ENCODE peak calls at places on chromosomes 16 and 17, in seven cellular contexts. U, J, S, V, W, P and G are unnamed samples.

GRCh38 chr16:85888405-85889331 is 10.3 kb upstream of the IRF8 start:
- DNase-seq in U (no peak), J (no peak), S (no peak), V (no peak), W (peak; percentile 34), P (peak; percentile 65), G (no peak)

GRCh38 chr16:62077998-62078397 is 41.8 kb upstream of the CDH8 start:
- DNase-seq in U (no peak), J (no peak), S (peak; percentile 3), V (no peak), W (no peak), P (no peak), G (no peak)

GRCh38 chr17:47193931-47194481 is 4.9 kb upstream of the CDC27 start:
- DNase-seq in U (no peak), J (no peak), S (no peak), V (no peak), W (no peak), P (no peak), G (no peak)

GRCh38 chr17:50619489-50619888 is 15.2 kb upstream of the ABCC3 start:
- DNase-seq in U (no peak), J (no peak), S (no peak), V (no peak), W (no peak), P (no peak), G (no peak)

GRCh38 chr17:62595484-62595883 is 32.0 kb upstream of the MRC2 start:
- DNase-seq in U (no peak), J (no peak), S (no peak), V (no peak), W (no peak), P (no peak), G (no peak)

GRCh38 chr16:10675861-10676260 is 18.9 kb downstream of the TEKT5 start:
- DNase-seq in U (no peak), J (no peak), S (no peak), V (no peak), W (no peak), P (no peak), G (no peak)

GRCh38 chr17:71899317-71899716 is 221.5 kb upstream of the SOX9 start:
- DNase-seq in U (no peak), J (no peak), S (no peak), V (no peak), W (no peak), P (peak; percentile 59), G (no peak)

GRCh38 chr16:10206215-10206614 is 24.0 kb upstream of the GRIN2A start:
- DNase-seq in U (no peak), J (no peak), S (no peak), V (no peak), W (no peak), P (no peak), G (no peak)

GRCh38 chr16:2959206-2959605 is 4.9 kb upstream of the KREMEN2 start:
- DNase-seq in U (no peak), J (no peak), S (no peak), V (no peak), W (no peak), P (no peak), G (no peak)

GRCh38 chr17:80034977-80035686 is 540 bp downstream of the TBC1D16 start:
- DNase-seq in U (no peak), J (peak; percentile 17), S (peak; percentile 41), V (peak; percentile 53), W (no peak), P (peak; percentile 43), G (peak; percentile 66)

DNA sequence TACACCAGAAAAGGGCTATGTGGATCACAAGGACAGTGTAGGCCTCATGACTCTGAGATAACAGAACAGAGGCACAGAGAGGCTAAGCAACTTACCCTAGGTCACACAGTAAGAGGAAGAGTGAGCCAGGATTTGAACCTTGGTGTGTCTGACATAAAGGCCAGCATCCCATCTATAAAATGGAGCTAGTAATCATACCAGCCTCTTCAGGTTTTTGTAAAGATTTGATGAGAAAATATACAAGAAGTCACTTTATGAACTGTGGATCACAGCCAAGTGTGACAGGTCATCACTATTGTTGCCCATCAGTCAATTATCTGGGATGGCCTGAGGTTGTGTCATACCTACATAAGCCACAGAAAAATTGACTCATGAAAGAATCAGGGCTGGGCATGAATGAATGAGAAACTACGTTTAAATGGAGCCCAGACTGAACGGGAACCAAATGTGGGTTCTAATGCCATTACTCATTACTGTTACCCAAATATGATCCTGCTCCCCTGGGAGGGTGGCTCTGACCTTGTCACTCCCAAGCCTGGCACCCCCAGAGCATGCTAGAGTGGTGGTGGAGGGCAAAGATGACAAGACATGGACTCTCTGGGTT is 21.0 kb downstream of the FBXO39 start:
- DNase-seq in U (no peak), J (no peak), S (no peak), V (no peak), W (no peak), P (no peak), G (no peak)
- H3K27ac ChIP-seq in U (no peak overlapping the region), J (peak overlapping the region; percentile 30), S (no peak overlapping the region), V (no peak overlapping the region), W (no peak overlapping the region), P (no peak overlapping the region), G (no peak overlapping the region)

GRCh38 chr17:48553837-48554236 is 8.9 kb upstream of the HOXB2 start:
- DNase-seq in U (no peak), J (no peak), S (no peak), V (no peak), W (no peak), P (peak; percentile 34), G (no peak)
- H3K4me3 ChIP-seq in U (peak overlapping the region; percentile 54), J (no peak overlapping the region), S (no peak overlapping the region), V (peak overlapping the region; percentile 52), W (peak overlapping the region; percentile 60), P (peak overlapping the region; percentile 18), G (peak overlapping the region; percentile 43)

DNA sequence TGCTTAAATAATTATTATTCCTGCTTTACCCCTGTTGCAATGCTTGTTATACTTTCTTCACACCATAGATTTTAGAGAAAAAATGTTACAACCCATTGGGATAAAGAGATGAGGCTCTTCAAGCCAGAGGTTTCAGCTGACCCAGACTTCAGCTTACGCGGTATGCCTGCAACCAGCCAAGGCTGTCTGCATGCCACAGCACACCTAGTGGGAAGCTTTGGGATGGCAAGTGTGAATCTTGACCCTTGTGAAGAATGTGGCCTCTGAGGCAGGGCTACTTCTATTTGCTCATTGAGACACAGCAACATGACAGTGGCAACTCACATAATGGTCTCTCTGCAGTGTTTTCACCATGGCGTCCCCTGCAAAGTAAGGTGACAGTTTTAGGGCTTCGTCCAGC is 193.9 kb upstream of the PIRT start:
- DNase-seq in U (no peak), J (no peak), S (no peak), V (no peak), W (peak; percentile 14), P (no peak), G (no peak)
- TF ChIP-seq CTCF in U (no peak), J (peak; percentile 24), S (no peak), V (no peak), W (no peak), P (no peak), G (no peak)

GRCh38 chr16:52690468-52690867 is 143.5 kb upstream of the TOX3 start:
- DNase-seq in U (no peak), J (no peak), S (no peak), V (no peak), W (no peak), P (no peak), G (no peak)
- H3K27ac ChIP-seq in U (no peak overlapping the region), J (no peak overlapping the region), S (no peak overlapping the region), V (no peak overlapping the region), W (no peak overlapping the region), P (no peak overlapping the region), G (no peak overlapping the region)

GRCh38 chr17:57043276-57043675 is 41.8 kb upstream of the AKAP1 start:
- DNase-seq in U (no peak), J (no peak), S (peak; percentile 39), V (no peak), W (no peak), P (no peak), G (no peak)

GRCh38 chr17:57048096-57048495 is 37.0 kb upstream of the AKAP1 start:
- DNase-seq in U (no peak), J (no peak), S (no peak), V (no peak), W (no peak), P (no peak), G (no peak)

GRCh38 chr17:57045868-57046671 is 39.0 kb upstream of the AKAP1 start:
- DNase-seq in U (peak; percentile 63), J (no peak), S (peak; percentile 12), V (peak; percentile 18), W (no peak), P (no peak), G (peak; percentile 65)

GRCh38 chr17:57040571-57040970 is 44.5 kb upstream of the AKAP1 start:
- DNase-seq in U (no peak), J (no peak), S (no peak), V (no peak), W (no peak), P (no peak), G (no peak)

GRCh38 chr17:57044976-57045867 is 39.8 kb upstream of the AKAP1 start:
- DNase-seq in U (no peak), J (no peak), S (no peak), V (no peak), W (no peak), P (no peak), G (no peak)
- H3K4me3 ChIP-seq in U (peak overlapping the region; percentile 41), J (no peak overlapping the region), S (no peak overlapping the region), V (peak overlapping the region; percentile 44), W (no peak overlapping the region), P (peak overlapping the region; percentile 12), G (peak overlapping the region; percentile 52)

GRCh38 chr16:827513-827912 is 27.0 kb upstream of the GNG13 start:
- DNase-seq in U (no peak), J (no peak), S (no peak), V (no peak), W (no peak), P (no peak), G (no peak)
- TF ChIP-seq CTCF in U (no peak), J (no peak), S (no peak), V (no peak), W (no peak), P (no peak), G (no peak)

DNA sequence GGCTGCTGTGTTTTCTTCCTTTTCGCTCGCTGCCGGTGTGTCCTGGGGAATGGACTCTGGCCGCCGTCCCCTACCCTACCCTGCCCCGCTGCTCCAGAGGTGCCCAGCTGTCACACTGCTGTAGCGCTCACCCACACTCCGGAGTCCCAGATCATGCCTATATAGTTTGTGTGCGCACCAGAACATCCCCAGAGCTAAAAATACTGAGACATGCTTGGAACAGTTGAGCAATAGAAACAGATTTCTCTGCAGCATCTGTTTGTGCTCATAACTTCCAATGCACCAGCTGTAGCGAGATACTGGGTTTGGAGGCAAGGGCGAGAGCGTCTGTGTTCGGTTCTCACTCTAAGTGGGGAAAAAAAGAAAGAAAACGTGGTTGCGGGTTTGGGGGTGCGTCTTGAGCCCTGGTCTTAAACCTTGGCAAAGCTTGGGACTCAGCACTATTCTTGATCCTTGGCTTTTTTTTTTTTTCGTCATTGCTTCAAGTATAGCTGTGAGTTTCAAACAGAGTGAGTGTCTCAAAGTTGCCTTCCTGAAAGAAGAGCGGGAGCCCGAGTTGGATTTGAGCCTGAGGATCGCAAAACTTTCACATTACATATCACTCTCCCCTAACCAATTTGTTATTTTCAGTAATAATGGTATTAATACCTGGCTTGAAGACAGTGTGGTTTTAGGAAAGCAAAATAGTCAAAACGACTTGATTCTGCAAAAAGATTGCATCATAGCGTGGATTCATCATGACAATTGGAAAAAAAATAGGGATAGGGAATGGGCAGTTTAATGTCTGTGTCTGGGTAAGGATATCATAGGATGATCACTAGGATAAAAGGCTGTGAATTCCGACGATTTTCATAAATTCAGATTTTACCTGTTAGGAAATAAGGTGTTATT is 620 bp downstream of the KCNJ2 start:
- DNase-seq in U (no peak), J (no peak), S (peak; percentile 3), V (no peak), W (peak; percentile 4), P (peak; percentile 55), G (no peak)
- H3K27ac ChIP-seq in U (peak overlapping the region; percentile 88), J (no peak overlapping the region), S (no peak overlapping the region), V (peak overlapping the region; percentile 89), W (no peak overlapping the region), P (peak overlapping the region; percentile 75), G (peak overlapping the region; percentile 91)